ENCODE peak calls at places on chromosome 12, in seven cellular contexts. J is skeletal muscle cell, I is K562, Y is omental fat pad, G is ELR, N is H1, X is RPMI7951. T is an unnamed sample.

GRCh38 chr12:117240356-117240755 is 50.1 kb upstream of the FBXO21 start:
- DNase-seq in J (no peak), I (no peak), Y (no peak), G (no peak), N (no peak), X (no peak), T (no peak)

GRCh38 chr12:78880078-78880477 is 15.5 kb downstream of the SYT1 start:
- DNase-seq in J (no peak), I (no peak), Y (no peak), G (peak; percentile 69), N (no peak), X (peak; percentile 39), T (peak; percentile 55)

GRCh38 chr12:12606793-12607589 is 4.7 kb upstream of the CREBL2 start:
- DNase-seq in J (no peak), I (no peak), Y (no peak), G (peak; percentile 80), N (no peak), X (peak; percentile 24), T (peak; percentile 83)

GRCh38 chr12:76152161-76152807 is 67.8 kb upstream of the NAP1L1 start:
- DNase-seq in J (no peak), I (no peak), Y (no peak), G (no peak), N (no peak), X (no peak), T (no peak)

GRCh38 chr12:26121841-26122680 is 2.8 kb downstream of the BHLHE41 start:
- DNase-seq in J (no peak), I (peak; percentile 14), Y (no peak), G (peak; percentile 20), N (no peak), X (peak; percentile 42), T (peak; percentile 25)

GRCh38 chr12:125203145-125203765 is 138.0 kb downstream of the AACS start:
- DNase-seq in J (no peak), I (peak; percentile 29), Y (no peak), G (peak; percentile 35), N (no peak), X (no peak), T (peak; percentile 11)

GRCh38 chr12:106897082-106897481 is 58.6 kb upstream of the TMEM263 start:
- DNase-seq in J (no peak), I (no peak), Y (no peak), G (peak; percentile 39), N (no peak), X (peak; percentile 18), T (no peak)

GRCh38 chr12:79547735-79548347 is 142.9 kb downstream of the PAWR start:
- DNase-seq in J (no peak), I (peak; percentile 11), Y (no peak), G (peak; percentile 85), N (peak; percentile 46), X (peak; percentile 64), T (peak; percentile 75)

GRCh38 chr12:106030210-106031175 is 108.3 kb downstream of the NUAK1 start:
- DNase-seq in J (peak; percentile 83), I (no peak), Y (no peak), G (peak; percentile 93), N (no peak), X (peak; percentile 98), T (peak; percentile 55)

GRCh38 chr12:124564232-124564958 is 3.0 kb downstream of the NCOR2 start:
- DNase-seq in J (no peak), I (no peak), Y (no peak), G (no peak), N (no peak), X (no peak), T (no peak)

GRCh38 chr12:117854339-117855012 is 114.3 kb downstream of the KSR2 start:
- DNase-seq in J (no peak), I (peak; percentile 80), Y (no peak), G (peak; percentile 68), N (peak; percentile 44), X (peak; percentile 42), T (peak; percentile 54)

GRCh38 chr12:124484526-124484953 is 82.9 kb downstream of the NCOR2 start:
- DNase-seq in J (no peak), I (peak; percentile 55), Y (no peak), G (no peak), N (no peak), X (no peak), T (no peak)

GRCh38 chr12:82942521-82942920 is 255.8 kb downstream of the TMTC2 start:
- DNase-seq in J (no peak), I (no peak), Y (no peak), G (no peak), N (no peak), X (no peak), T (peak; percentile 31)

GRCh38 chr12:73833746-73834145 is 703.9 kb upstream of the ATXN7L3B start:
- DNase-seq in J (no peak), I (no peak), Y (no peak), G (no peak), N (no peak), X (no peak), T (no peak)

GRCh38 chr12:71439613-71440392 is at the start of gene LGR5:
- DNase-seq in J (no peak), I (no peak), Y (no peak), G (peak; percentile 31), N (no peak), X (no peak), T (peak; percentile 21)

GRCh38 chr12:53695148-53696138 is 19.6 kb upstream of the ATP5MC2 start:
- DNase-seq in J (no peak), I (peak; percentile 67), Y (no peak), G (peak; percentile 84), N (no peak), X (peak; percentile 59), T (peak; percentile 83)

GRCh38 chr12:18139989-18140596 is 50.1 kb upstream of the RERGL start:
- DNase-seq in J (no peak), I (no peak), Y (no peak), G (peak; percentile 57), N (no peak), X (peak; percentile 28), T (peak; percentile 42)

GRCh38 chr12:53223391-53224267 is 8.4 kb downstream of the RARG start:
- DNase-seq in J (no peak), I (no peak), Y (no peak), G (peak; percentile 48), N (no peak), X (peak; percentile 49), T (peak; percentile 67)

GRCh38 chr12:53298154-53298553 is 1.3 kb upstream of the MYG1 start:
- DNase-seq in J (peak; percentile 50), I (no peak), Y (no peak), G (peak; percentile 93), N (no peak), X (peak; percentile 33), T (peak; percentile 21)

GRCh38 chr12:94379479-94380113 is 80.1 kb downstream of the CEP83 start:
- DNase-seq in J (no peak), I (no peak), Y (no peak), G (no peak), N (no peak), X (no peak), T (no peak)

GRCh38 chr12:130710001-130710732 is 5.9 kb downstream of the RIMBP2 start:
- DNase-seq in J (no peak), I (no peak), Y (no peak), G (no peak), N (no peak), X (no peak), T (no peak)

GRCh38 chr12:14418526-14418925 is 53.0 kb downstream of the ATF7IP start:
- DNase-seq in J (no peak), I (no peak), Y (no peak), G (peak; percentile 51), N (no peak), X (peak; percentile 39), T (peak; percentile 33)

GRCh38 chr12:42944516-42944915 is 355.0 kb upstream of the PRICKLE1 start:
- DNase-seq in J (no peak), I (no peak), Y (no peak), G (no peak), N (no peak), X (no peak), T (peak; percentile 82)

GRCh38 chr12:74337951-74338350 is 199.7 kb upstream of the ATXN7L3B start:
- DNase-seq in J (peak; percentile 31), I (no peak), Y (no peak), G (peak; percentile 89), N (no peak), X (peak; percentile 13), T (peak; percentile 81)

GRCh38 chr12:93972411-93973208 is 175.8 kb upstream of the PLXNC1 start:
- DNase-seq in J (peak; percentile 39), I (no peak), Y (no peak), G (peak; percentile 85), N (no peak), X (peak; percentile 94), T (no peak)

GRCh38 chr12:76032043-76032981 is 736 bp upstream of the PHLDA1 start:
- DNase-seq in J (peak; percentile 43), I (peak; percentile 74), Y (no peak), G (peak; percentile 77), N (no peak), X (peak; percentile 68), T (peak; percentile 58)

GRCh38 chr12:30782316-30783173 is 27.8 kb upstream of the CAPRIN2 start:
- DNase-seq in J (no peak), I (no peak), Y (no peak), G (no peak), N (no peak), X (peak; percentile 3), T (no peak)

GRCh38 chr12:12686925-12687324 is 9.1 kb downstream of the GPR19 start:
- DNase-seq in J (no peak), I (no peak), Y (no peak), G (peak; percentile 26), N (no peak), X (no peak), T (no peak)

GRCh38 chr12:53657041-53657440 is 18.8 kb downstream of the ATP5MC2 start:
- DNase-seq in J (no peak), I (no peak), Y (no peak), G (no peak), N (no peak), X (no peak), T (no peak)

GRCh38 chr12:105317453-105317852 is 13.0 kb upstream of the C12orf75 start:
- DNase-seq in J (no peak), I (no peak), Y (no peak), G (peak; percentile 86), N (no peak), X (peak; percentile 15), T (no peak)

GRCh38 chr12:54306925-54307731 is 6.3 kb upstream of the NFE2 start:
- DNase-seq in J (peak; percentile 51), I (peak; percentile 91), Y (peak; percentile 90), G (peak; percentile 58), N (no peak), X (peak; percentile 75), T (peak; percentile 97)

GRCh38 chr12:54680374-54680773 is 32.2 kb upstream of the DCD start:
- DNase-seq in J (no peak), I (peak; percentile 60), Y (no peak), G (peak; percentile 45), N (peak; percentile 25), X (peak; percentile 7), T (peak; percentile 49)

GRCh38 chr12:107843351-107844311 is 69.1 kb downstream of the ASCL4 start:
- DNase-seq in J (no peak), I (no peak), Y (no peak), G (peak; percentile 25), N (no peak), X (peak; percentile 38), T (peak; percentile 9)

GRCh38 chr12:66776974-66777373 is 98.1 kb upstream of the GRIP1 start:
- DNase-seq in J (no peak), I (no peak), Y (no peak), G (no peak), N (no peak), X (no peak), T (no peak)

GRCh38 chr12:119594399-119594730 is 791 bp downstream of the TMEM233 start:
- DNase-seq in J (no peak), I (no peak), Y (no peak), G (no peak), N (no peak), X (no peak), T (no peak)

GRCh38 chr12:110613771-110614684 is at the start of gene TCTN1:
- DNase-seq in J (peak; percentile 78), I (peak; percentile 98), Y (peak; percentile 91), G (peak; percentile 96), N (peak; percentile 84), X (peak; percentile 91), T (peak; percentile 95)

GRCh38 chr12:124033859-124034258 is 60.8 kb downstream of the ZNF664 start:
- DNase-seq in J (no peak), I (no peak), Y (no peak), G (no peak), N (no peak), X (no peak), T (no peak)